ENCODE peak calls at places on chromosomes 5 and 9, in five cellular contexts. Q is aorta, R is mammary epithelial cell, B is esophagus squamous epithelium, U is body of pancreas. E is an unnamed sample.

GRCh38 chr5:446864-447263 is 3.9 kb downstream of the EXOC3 start:
- DNase-seq in U (peak; percentile 11), Q (peak; percentile 23), B (no peak), R (peak; percentile 16), E (no peak)

GRCh38 chr5:135598691-135599395 is 20.1 kb upstream of the CXCL14 start:
- DNase-seq in Q (no peak), U (no peak), B (no peak), R (no peak), E (no peak)

GRCh38 chr5:55603947-55604346 is 69.2 kb upstream of the PLPP1 start:
- DNase-seq in Q (no peak), U (no peak), B (no peak), R (no peak), E (no peak)

GRCh38 chr5:60210810-60211209 is 317.3 kb upstream of the PDE4D start:
- DNase-seq in Q (peak; percentile 38), R (no peak), U (no peak), B (no peak), E (no peak)

GRCh38 chr5:72392326-72392733 is 72.2 kb downstream of the PTCD2 start:
- DNase-seq in U (no peak), Q (no peak), R (peak; percentile 77), B (no peak), E (no peak)

GRCh38 chr9:16618524-16618923 is 251.9 kb downstream of the BNC2 start:
- DNase-seq in Q (no peak), R (no peak), B (no peak), U (no peak), E (no peak)

GRCh38 chr5:78716221-78716620 is 67.6 kb upstream of the LHFPL2 start:
- DNase-seq in Q (no peak), U (no peak), B (no peak), R (no peak), E (no peak)

GRCh38 chr5:113520429-113520828 is 6.9 kb downstream of the YTHDC2 start:
- DNase-seq in B (no peak), R (peak; percentile 74), U (no peak), Q (no peak), E (no peak)

GRCh38 chr5:158805195-158805594 is 294.5 kb downstream of the EBF1 start:
- DNase-seq in B (no peak), U (no peak), R (no peak), Q (no peak), E (no peak)

GRCh38 chr5:685262-686171 is 7.6 kb downstream of the TPPP start:
- DNase-seq in U (no peak), R (no peak), Q (peak; percentile 35), B (no peak), E (no peak)

GRCh38 chr9:128523199-128523925 is 18.8 kb downstream of the GLE1 start:
- DNase-seq in U (no peak), B (no peak), R (no peak), Q (no peak), E (no peak)

GRCh38 chr5:149550267-149550582 is 1.0 kb downstream of the CSNK1A1 start:
- DNase-seq in U (no peak), R (no peak), Q (no peak), B (no peak), E (no peak)

GRCh38 chr5:16759147-16759800 is 142.5 kb upstream of the RETREG1 start:
- DNase-seq in U (no peak), R (no peak), B (no peak), Q (no peak), E (no peak)

GRCh38 chr9:126700903-126701819 is 87.4 kb downstream of the LMX1B start:
- DNase-seq in R (no peak), Q (peak; percentile 19), B (no peak), U (peak; percentile 2), E (no peak)

GRCh38 chr5:177496111-177497010 is 1.0 kb downstream of the PDLIM7 start:
- DNase-seq in B (no peak), Q (peak; percentile 94), U (no peak), R (peak; percentile 83), E (no peak)

GRCh38 chr9:119677811-119678530 is 308.7 kb upstream of the BRINP1 start:
- DNase-seq in R (no peak), Q (no peak), U (no peak), B (no peak), E (no peak)

GRCh38 chr5:42591026-42591425 is 165.6 kb upstream of the CCDC152 start:
- DNase-seq in U (no peak), B (no peak), R (no peak), Q (peak; percentile 47), E (no peak)

GRCh38 chr9:109182940-109183798 is 16.1 kb upstream of the FRRS1L start:
- DNase-seq in Q (no peak), B (no peak), R (peak; percentile 60), U (peak; percentile 64), E (no peak)

DNA sequence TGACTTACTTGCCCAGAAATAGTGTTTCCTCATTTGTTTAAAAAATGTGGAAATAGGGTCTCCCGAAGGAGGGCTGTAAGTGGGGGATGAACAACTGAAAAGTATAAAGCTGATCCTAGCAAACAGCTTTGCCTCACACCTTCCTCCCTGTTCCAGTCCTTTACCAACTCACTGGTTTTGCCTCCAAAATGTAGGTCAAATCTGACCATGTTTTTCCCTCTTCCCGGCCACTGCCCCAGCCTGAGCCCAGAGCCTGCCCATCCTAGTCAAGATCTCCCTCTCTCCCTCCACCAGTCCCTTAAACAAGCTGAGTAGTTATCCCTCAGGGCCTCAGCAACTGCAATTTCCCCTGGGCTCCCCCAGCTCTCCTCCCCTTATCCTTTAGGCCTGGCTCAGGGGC is 82.4 kb upstream of the FBXW11 start:
- DNase-seq in B (no peak), R (no peak), Q (no peak), U (no peak), E (no peak)
- H3K27ac ChIP-seq in B (no peak overlapping the region), R (no peak overlapping the region), Q (no peak overlapping the region), U (no peak overlapping the region), E (no peak overlapping the region)

DNA sequence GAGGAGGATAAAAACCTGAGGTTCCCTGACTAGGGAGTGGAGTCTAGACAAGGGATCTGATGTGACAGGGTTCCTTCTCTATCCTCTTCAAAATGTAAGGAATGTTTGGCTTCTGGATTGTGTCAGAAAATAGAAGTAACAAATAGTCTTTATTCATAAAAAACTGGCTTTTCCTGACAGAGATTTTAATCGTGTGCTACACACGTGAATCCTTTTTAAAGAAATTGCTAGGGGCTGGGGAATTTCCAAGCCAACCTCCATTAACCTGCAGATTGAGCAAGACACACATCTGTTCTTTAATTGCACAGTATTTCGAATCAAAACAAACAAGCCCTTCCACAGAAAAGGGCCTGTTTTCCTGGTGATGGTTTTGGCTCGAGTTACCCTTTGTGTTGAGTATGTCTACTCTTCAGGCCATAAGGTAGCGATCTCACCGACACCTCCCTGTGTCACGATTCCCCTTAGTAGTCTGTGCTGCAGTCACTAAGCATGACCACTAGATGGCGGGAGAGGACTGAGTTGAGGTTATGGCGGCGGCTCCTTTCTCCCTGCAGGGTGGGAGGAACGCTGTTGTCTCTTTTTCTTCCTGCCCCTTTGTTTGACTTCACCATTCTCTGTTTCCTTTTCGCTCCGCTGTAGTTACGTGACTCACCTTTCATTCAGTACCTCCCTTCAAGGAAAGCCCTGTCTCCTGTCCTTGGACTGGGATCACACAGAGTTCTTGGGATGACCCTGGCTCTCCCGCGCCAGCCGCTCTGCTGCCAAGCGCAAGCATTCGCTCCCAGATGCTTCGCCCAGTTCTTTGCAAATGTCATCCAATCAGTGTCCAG is 137.1 kb upstream of the SLC24A2 start:
- DNase-seq in U (peak; percentile 70), B (peak; percentile 8), Q (peak; percentile 69), R (peak; percentile 86), E (peak; percentile 61)
- H3K4me3 ChIP-seq in U (no peak overlapping the region), B (peak overlapping the region; percentile 36), Q (no peak overlapping the region), R (peak overlapping the region; percentile 39), E (no peak overlapping the region)

GRCh38 chr9:686381-686813 is 155.1 kb upstream of the DMRT1 start:
- DNase-seq in Q (peak; percentile 65), B (no peak), R (peak; percentile 92), U (no peak), E (no peak)

GRCh38 chr9:687994-688393 is 153.5 kb upstream of the DMRT1 start:
- DNase-seq in B (no peak), Q (no peak), U (no peak), R (no peak), E (no peak)

GRCh38 chr9:684055-684949 is 157.2 kb upstream of the DMRT1 start:
- DNase-seq in R (peak; percentile 88), U (no peak), B (no peak), Q (no peak), E (no peak)

GRCh38 chr9:684950-685340 is 156.6 kb upstream of the DMRT1 start:
- DNase-seq in R (peak; percentile 87), U (no peak), B (no peak), Q (no peak), E (no peak)

GRCh38 chr9:687034-687785 is 154.3 kb upstream of the DMRT1 start:
- DNase-seq in R (no peak), B (no peak), U (no peak), Q (no peak), E (no peak)
- H3K4me1 ChIP-seq in R (peaks cover 67% of the 10 kb centered on the region), B (peaks cover 99% of the 10 kb centered on the region), U (peaks cover 42% of the 10 kb centered on the region), Q (peaks cover 5% of the 10 kb centered on the region), E (no peaks in the 10 kb centered on the region)

GRCh38 chr5:142981475-142981874 is 211.3 kb downstream of the ARHGAP26 start:
- DNase-seq in B (no peak), U (no peak), R (no peak), Q (no peak), E (no peak)
- H3K27ac ChIP-seq in B (peak overlapping the region; percentile 78), U (peak overlapping the region; percentile 68), R (peak overlapping the region; percentile 82), Q (no peak overlapping the region), E (no peak overlapping the region)

GRCh38 chr5:97101189-97101910 is 41.1 kb downstream of the LIX1 start:
- DNase-seq in Q (no peak), U (no peak), R (no peak), B (no peak), E (no peak)
- H3K4me3 ChIP-seq in Q (no peak overlapping the region), U (no peak overlapping the region), R (no peak overlapping the region), B (no peak overlapping the region), E (no peak overlapping the region)

DNA sequence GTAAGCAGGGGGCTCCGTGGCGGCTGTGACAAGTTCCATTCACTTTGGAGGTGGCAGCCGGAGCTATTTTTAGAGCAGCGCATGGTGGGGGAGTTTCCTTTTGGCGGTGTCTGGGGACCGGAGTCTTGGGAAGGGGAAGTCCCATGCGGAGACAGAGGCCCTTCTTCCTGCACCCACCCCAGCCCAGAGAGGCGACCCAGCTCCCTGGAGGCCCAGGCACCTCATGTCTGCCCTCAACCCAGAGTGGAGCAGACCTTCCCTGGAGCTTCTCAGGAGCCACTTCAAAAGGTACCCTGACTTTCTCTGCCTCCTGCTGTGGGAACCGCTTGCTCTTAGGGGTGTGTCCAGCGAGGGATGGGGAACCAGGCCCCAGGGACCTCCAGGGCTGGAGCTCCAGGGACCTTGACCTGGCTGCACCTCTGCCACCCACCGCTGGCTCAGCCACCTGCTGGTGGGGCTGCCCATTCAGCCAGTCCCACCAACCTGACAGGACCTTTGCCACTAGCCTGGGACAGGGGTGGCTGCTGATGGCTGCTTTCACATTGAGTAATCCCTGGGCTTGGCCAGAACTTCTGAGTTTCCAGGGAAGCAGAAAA is 34.1 kb downstream of the NEK6 start:
- DNase-seq in U (no peak), B (no peak), Q (peak; percentile 75), R (no peak), E (no peak)
- H3K4me1 ChIP-seq in U (peaks cover 45% of the 10 kb centered on the region), B (peaks cover 83% of the 10 kb centered on the region), Q (no peaks in the 10 kb centered on the region), R (peaks cover 34% of the 10 kb centered on the region), E (peaks cover 6% of the 10 kb centered on the region)

GRCh38 chr5:143314664-143315063 is 88.8 kb downstream of the NR3C1 start:
- DNase-seq in U (no peak), Q (no peak), R (peak; percentile 73), B (no peak), E (no peak)
- H3K27ac ChIP-seq in U (no peak overlapping the region), Q (no peak overlapping the region), R (peak overlapping the region; percentile 92), B (no peak overlapping the region), E (no peak overlapping the region)